ENCODE peak calls at places on chromosomes 12 and 14, in six cellular contexts. One of them, this sample, is unnamed.

GRCh38 chr12:102824218-102824835 is 92.7 kb downstream of the PAH start:
- DNase-seq in NCI-H69: no peak
- DNase-seq in AG20443: peak
- DNase-seq in fibroblast of the conjunctiva: no peak
- DNase-seq in hypothalamus: no peak
- DNase-seq in tibial artery: peak
- DNase-seq in this sample: no peak

GRCh38 chr14:79734151-79734550 is 477.2 kb downstream of the DIO2 start:
- DNase-seq in NCI-H69: no peak
- DNase-seq in AG20443: no peak
- DNase-seq in fibroblast of the conjunctiva: no peak
- DNase-seq in hypothalamus: no peak
- DNase-seq in tibial artery: no peak
- DNase-seq in this sample: no peak

GRCh38 chr14:22598896-22599244 is 770 bp downstream of the ABHD4 start:
- DNase-seq in NCI-H69: peak
- DNase-seq in AG20443: peak
- DNase-seq in fibroblast of the conjunctiva: peak
- DNase-seq in hypothalamus: no peak
- DNase-seq in tibial artery: peak
- DNase-seq in this sample: peak

GRCh38 chr12:76790564-76791552 is 26.9 kb downstream of the ZDHHC17 start:
- DNase-seq in NCI-H69: peak
- DNase-seq in AG20443: peak
- DNase-seq in fibroblast of the conjunctiva: peak
- DNase-seq in hypothalamus: no peak
- DNase-seq in tibial artery: no peak
- DNase-seq in this sample: no peak

GRCh38 chr12:65170245-65170881 is 980 bp downstream of the LEMD3 start:
- DNase-seq in NCI-H69: peak
- DNase-seq in AG20443: peak
- DNase-seq in fibroblast of the conjunctiva: no peak
- DNase-seq in hypothalamus: peak
- DNase-seq in tibial artery: peak
- DNase-seq in this sample: no peak

GRCh38 chr12:26701604-26702215 is 131.3 kb downstream of the ITPR2 start:
- DNase-seq in NCI-H69: peak
- DNase-seq in AG20443: peak
- DNase-seq in fibroblast of the conjunctiva: peak
- DNase-seq in hypothalamus: no peak
- DNase-seq in tibial artery: no peak
- DNase-seq in this sample: peak

GRCh38 chr12:53352331-53353258 is 16.4 kb upstream of the SP7 start:
- DNase-seq in NCI-H69: peak
- DNase-seq in AG20443: peak
- DNase-seq in fibroblast of the conjunctiva: peak
- DNase-seq in hypothalamus: peak
- DNase-seq in tibial artery: peak
- DNase-seq in this sample: peak

GRCh38 chr12:98954506-98954905 is 309.4 kb downstream of the APAF1 start:
- DNase-seq in NCI-H69: no peak
- DNase-seq in AG20443: no peak
- DNase-seq in fibroblast of the conjunctiva: no peak
- DNase-seq in hypothalamus: no peak
- DNase-seq in tibial artery: no peak
- DNase-seq in this sample: no peak

GRCh38 chr14:103078420-103078749 is 5.6 kb upstream of the LBHD2 start:
- DNase-seq in NCI-H69: peak
- DNase-seq in AG20443: peak
- DNase-seq in fibroblast of the conjunctiva: peak
- DNase-seq in hypothalamus: peak
- DNase-seq in tibial artery: peak
- DNase-seq in this sample: peak

GRCh38 chr12:93662961-93663728 is 14.0 kb upstream of the CRADD start:
- DNase-seq in NCI-H69: peak
- DNase-seq in AG20443: no peak
- DNase-seq in fibroblast of the conjunctiva: no peak
- DNase-seq in hypothalamus: no peak
- DNase-seq in tibial artery: peak
- DNase-seq in this sample: no peak

GRCh38 chr12:92482599-92482998 is 220.2 kb upstream of the PLEKHG7 start:
- DNase-seq in NCI-H69: no peak
- DNase-seq in AG20443: no peak
- DNase-seq in fibroblast of the conjunctiva: no peak
- DNase-seq in hypothalamus: no peak
- DNase-seq in tibial artery: peak
- DNase-seq in this sample: no peak

GRCh38 chr12:114404451-114405198 is 1.3 kb downstream of the TBX5 start:
- DNase-seq in NCI-H69: peak
- DNase-seq in AG20443: no peak
- DNase-seq in fibroblast of the conjunctiva: no peak
- DNase-seq in hypothalamus: no peak
- DNase-seq in tibial artery: no peak
- DNase-seq in this sample: no peak

GRCh38 chr14:96830946-96831345 is 33.8 kb downstream of the VRK1 start:
- DNase-seq in NCI-H69: no peak
- DNase-seq in AG20443: no peak
- DNase-seq in fibroblast of the conjunctiva: no peak
- DNase-seq in hypothalamus: no peak
- DNase-seq in tibial artery: no peak
- DNase-seq in this sample: no peak

GRCh38 chr14:100850841-100851585 is 25.1 kb downstream of the MEG3 start:
- DNase-seq in NCI-H69: peak
- DNase-seq in AG20443: peak
- DNase-seq in fibroblast of the conjunctiva: no peak
- DNase-seq in hypothalamus: no peak
- DNase-seq in tibial artery: peak
- DNase-seq in this sample: no peak

GRCh38 chr12:31323466-31324115 is 2.4 kb downstream of the SINHCAF start:
- DNase-seq in NCI-H69: peak
- DNase-seq in AG20443: no peak
- DNase-seq in fibroblast of the conjunctiva: no peak
- DNase-seq in hypothalamus: no peak
- DNase-seq in tibial artery: peak
- DNase-seq in this sample: no peak

This sample was measured in AG09319.